ENCODE peak calls at places on chromosomes 3 and 15, in nine cellular contexts. One of them, this sample, is unnamed. For H3K4me1, the result is how much of the 10 kb centered on the place peaks cover.

GRCh38 chr3:46671541-46672348 is 21.7 kb downstream of the ALS2CL start:
- DNase-seq in OCI-LY7: no peak
- DNase-seq in fibroblast of lung: no peak
- DNase-seq in A549: no peak
- DNase-seq in psoas muscle: no peak
- DNase-seq in RWPE2: peak
- DNase-seq in PC-3: no peak
- DNase-seq in stomach: no peak
- DNase-seq in mammary epithelial cell: no peak
- DNase-seq in this sample: peak

GRCh38 chr3:48034000-48034516 is 17.8 kb upstream of the MAP4 start:
- DNase-seq in psoas muscle: no peak
- DNase-seq in stomach: no peak
- DNase-seq in A549: no peak
- DNase-seq in OCI-LY7: no peak
- DNase-seq in fibroblast of lung: peak
- DNase-seq in mammary epithelial cell: peak
- DNase-seq in RWPE2: no peak
- DNase-seq in PC-3: peak
- DNase-seq in this sample: no peak

GRCh38 chr15:92608866-92609700 is 46.5 kb downstream of the FAM174B start:
- DNase-seq in PC-3: no peak
- DNase-seq in psoas muscle: no peak
- DNase-seq in stomach: no peak
- DNase-seq in A549: no peak
- DNase-seq in OCI-LY7: no peak
- DNase-seq in fibroblast of lung: no peak
- DNase-seq in RWPE2: peak
- DNase-seq in mammary epithelial cell: no peak
- DNase-seq in this sample: peak

GRCh38 chr15:29815000-29815704 is 7.1 kb downstream of the TJP1 start:
- DNase-seq in psoas muscle: no peak
- DNase-seq in mammary epithelial cell: peak
- DNase-seq in OCI-LY7: no peak
- DNase-seq in PC-3: peak
- DNase-seq in RWPE2: no peak
- DNase-seq in A549: peak
- DNase-seq in fibroblast of lung: peak
- DNase-seq in stomach: no peak
- DNase-seq in this sample: no peak

GRCh38 chr15:68583936-68584703 is 5.3 kb downstream of the CORO2B start:
- DNase-seq in A549: no peak
- DNase-seq in PC-3: no peak
- DNase-seq in stomach: no peak
- DNase-seq in fibroblast of lung: no peak
- DNase-seq in psoas muscle: no peak
- DNase-seq in OCI-LY7: no peak
- DNase-seq in RWPE2: no peak
- DNase-seq in mammary epithelial cell: no peak
- DNase-seq in this sample: no peak

GRCh38 chr15:63188247-63188936 is 1.0 kb upstream of the RAB8B start:
- DNase-seq in psoas muscle: no peak
- DNase-seq in OCI-LY7: no peak
- DNase-seq in A549: no peak
- DNase-seq in PC-3: no peak
- DNase-seq in RWPE2: no peak
- DNase-seq in mammary epithelial cell: no peak
- DNase-seq in stomach: no peak
- DNase-seq in fibroblast of lung: no peak
- DNase-seq in this sample: no peak

GRCh38 chr3:73029321-73029796 is 32.1 kb upstream of the EBLN2 start:
- DNase-seq in PC-3: peak
- DNase-seq in fibroblast of lung: peak
- DNase-seq in psoas muscle: no peak
- DNase-seq in stomach: no peak
- DNase-seq in mammary epithelial cell: peak
- DNase-seq in RWPE2: no peak
- DNase-seq in A549: peak
- DNase-seq in OCI-LY7: no peak
- DNase-seq in this sample: no peak

GRCh38 chr3:144491333-144491732 is 519.7 kb downstream of the DIPK2A start:
- DNase-seq in RWPE2: no peak
- DNase-seq in fibroblast of lung: no peak
- DNase-seq in stomach: no peak
- DNase-seq in mammary epithelial cell: no peak
- DNase-seq in PC-3: no peak
- DNase-seq in A549: no peak
- DNase-seq in OCI-LY7: no peak
- DNase-seq in psoas muscle: no peak
- DNase-seq in this sample: no peak

GRCh38 chr3:23324745-23325144 is 121.6 kb downstream of the UBE2E2 start:
- DNase-seq in RWPE2: no peak
- DNase-seq in mammary epithelial cell: peak
- DNase-seq in OCI-LY7: peak
- DNase-seq in PC-3: peak
- DNase-seq in psoas muscle: no peak
- DNase-seq in fibroblast of lung: peak
- DNase-seq in A549: no peak
- DNase-seq in stomach: no peak
- DNase-seq in this sample: no peak

GRCh38 chr3:5005367-5005766 is 26.1 kb downstream of the BHLHE40 start:
- DNase-seq in stomach: no peak
- DNase-seq in RWPE2: no peak
- DNase-seq in A549: no peak
- DNase-seq in fibroblast of lung: no peak
- DNase-seq in mammary epithelial cell: no peak
- DNase-seq in PC-3: no peak
- DNase-seq in psoas muscle: no peak
- DNase-seq in OCI-LY7: no peak
- DNase-seq in this sample: no peak

GRCh38 chr15:93235926-93236781 is 147.1 kb upstream of the RGMA start:
- DNase-seq in PC-3: no peak
- DNase-seq in A549: peak
- DNase-seq in OCI-LY7: no peak
- DNase-seq in stomach: peak
- DNase-seq in fibroblast of lung: no peak
- DNase-seq in RWPE2: no peak
- DNase-seq in mammary epithelial cell: no peak
- DNase-seq in psoas muscle: peak
- DNase-seq in this sample: peak

GRCh38 chr3:23468203-23468602 is 265.1 kb downstream of the UBE2E2 start:
- DNase-seq in OCI-LY7: no peak
- DNase-seq in psoas muscle: no peak
- DNase-seq in A549: no peak
- DNase-seq in RWPE2: no peak
- DNase-seq in stomach: no peak
- DNase-seq in PC-3: no peak
- DNase-seq in mammary epithelial cell: no peak
- DNase-seq in fibroblast of lung: no peak
- DNase-seq in this sample: no peak

GRCh38 chr3:117708601-117709000 is 999.0 kb downstream of the TUSC7 start:
- DNase-seq in fibroblast of lung: no peak
- DNase-seq in RWPE2: no peak
- DNase-seq in stomach: no peak
- DNase-seq in psoas muscle: no peak
- DNase-seq in mammary epithelial cell: no peak
- DNase-seq in OCI-LY7: no peak
- DNase-seq in PC-3: peak
- DNase-seq in A549: no peak
- DNase-seq in this sample: no peak

GRCh38 chr3:141248064-141248463 is 16.4 kb downstream of the PXYLP1 start:
- DNase-seq in psoas muscle: no peak
- DNase-seq in OCI-LY7: no peak
- DNase-seq in stomach: no peak
- DNase-seq in fibroblast of lung: no peak
- DNase-seq in A549: no peak
- DNase-seq in PC-3: no peak
- DNase-seq in RWPE2: no peak
- DNase-seq in mammary epithelial cell: no peak
- DNase-seq in this sample: no peak

GRCh38 chr15:73317651-73318462 is 50.9 kb downstream of the HCN4 start:
- DNase-seq in RWPE2: peak
- DNase-seq in mammary epithelial cell: no peak
- DNase-seq in psoas muscle: no peak
- DNase-seq in fibroblast of lung: no peak
- DNase-seq in A549: no peak
- DNase-seq in PC-3: no peak
- DNase-seq in stomach: no peak
- DNase-seq in OCI-LY7: no peak
- DNase-seq in this sample: peak

GRCh38 chr3:151459360-151459759 is 1.5 kb downstream of the IGSF10 start:
- DNase-seq in mammary epithelial cell: no peak
- DNase-seq in RWPE2: no peak
- DNase-seq in stomach: no peak
- DNase-seq in A549: no peak
- DNase-seq in PC-3: no peak
- DNase-seq in psoas muscle: no peak
- DNase-seq in OCI-LY7: no peak
- DNase-seq in fibroblast of lung: no peak
- DNase-seq in this sample: no peak
- H3K27ac ChIP-seq in mammary epithelial cell: no peak
- H3K27ac ChIP-seq in RWPE2: no peak
- H3K27ac ChIP-seq in stomach: no peak
- H3K27ac ChIP-seq in A549: no peak
- H3K27ac ChIP-seq in PC-3: no peak
- H3K27ac ChIP-seq in psoas muscle: no peak
- H3K27ac ChIP-seq in OCI-LY7: no peak
- H3K27ac ChIP-seq in fibroblast of lung: no peak
- H3K27ac ChIP-seq in this sample: peak

GRCh38 chr3:139564290-139564861 is 24.8 kb upstream of the RBP1 start:
- DNase-seq in stomach: no peak
- DNase-seq in fibroblast of lung: peak
- DNase-seq in psoas muscle: no peak
- DNase-seq in A549: no peak
- DNase-seq in OCI-LY7: no peak
- DNase-seq in RWPE2: no peak
- DNase-seq in PC-3: no peak
- DNase-seq in mammary epithelial cell: no peak
- DNase-seq in this sample: no peak
- TF ChIP-seq CTCF in stomach: no peak
- TF ChIP-seq CTCF in fibroblast of lung: no peak
- TF ChIP-seq CTCF in psoas muscle: no peak
- TF ChIP-seq CTCF in A549: no peak
- TF ChIP-seq CTCF in OCI-LY7: peak
- TF ChIP-seq CTCF in RWPE2: peak
- TF ChIP-seq CTCF in PC-3: peak
- TF ChIP-seq CTCF in mammary epithelial cell: peak
- TF ChIP-seq CTCF in this sample: peak

DNA sequence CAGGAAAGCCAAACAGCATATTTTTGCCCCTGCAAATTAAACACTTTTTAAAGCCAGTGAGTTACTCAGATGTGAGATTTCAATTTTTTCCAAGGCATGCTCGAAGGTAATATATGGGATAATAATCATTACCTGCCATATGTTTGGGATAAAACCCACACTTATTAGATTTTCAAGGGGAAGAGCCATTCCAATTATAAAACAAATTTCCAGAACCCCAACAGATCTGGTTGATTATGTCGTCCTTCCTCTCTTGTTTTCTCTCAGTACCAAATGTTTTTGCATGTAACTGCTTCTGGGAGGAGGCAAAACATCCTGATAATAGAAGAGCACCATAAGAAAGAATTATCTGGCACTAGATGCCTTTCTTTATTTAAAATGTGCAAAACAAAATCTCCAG is 115.1 kb downstream of the AKAP13 start:
- DNase-seq in A549: no peak
- DNase-seq in stomach: no peak
- DNase-seq in mammary epithelial cell: no peak
- DNase-seq in OCI-LY7: no peak
- DNase-seq in psoas muscle: no peak
- DNase-seq in PC-3: no peak
- DNase-seq in RWPE2: no peak
- DNase-seq in fibroblast of lung: no peak
- DNase-seq in this sample: no peak
- H3K4me1 ChIP-seq in A549: half or more
- H3K4me1 ChIP-seq in stomach: half or more
- H3K4me1 ChIP-seq in mammary epithelial cell: under half
- H3K4me1 ChIP-seq in OCI-LY7: under half
- H3K4me1 ChIP-seq in psoas muscle: under half
- H3K4me1 ChIP-seq in PC-3: under half
- H3K4me1 ChIP-seq in RWPE2: under half
- H3K4me1 ChIP-seq in fibroblast of lung: under half
- H3K4me1 ChIP-seq in this sample: under half

GRCh38 chr15:66253296-66253642 is 281 bp downstream of the MEGF11 start:
- DNase-seq in psoas muscle: no peak
- DNase-seq in RWPE2: no peak
- DNase-seq in OCI-LY7: no peak
- DNase-seq in fibroblast of lung: no peak
- DNase-seq in mammary epithelial cell: no peak
- DNase-seq in A549: no peak
- DNase-seq in PC-3: no peak
- DNase-seq in stomach: no peak
- DNase-seq in this sample: no peak

GRCh38 chr15:66255293-66255676 is 1.7 kb upstream of the MEGF11 start:
- DNase-seq in psoas muscle: no peak
- DNase-seq in mammary epithelial cell: no peak
- DNase-seq in OCI-LY7: no peak
- DNase-seq in PC-3: no peak
- DNase-seq in A549: no peak
- DNase-seq in stomach: no peak
- DNase-seq in fibroblast of lung: no peak
- DNase-seq in RWPE2: no peak
- DNase-seq in this sample: no peak

GRCh38 chr15:66252411-66253295 is 897 bp downstream of the MEGF11 start:
- DNase-seq in mammary epithelial cell: peak
- DNase-seq in stomach: peak
- DNase-seq in OCI-LY7: peak
- DNase-seq in A549: peak
- DNase-seq in PC-3: peak
- DNase-seq in RWPE2: no peak
- DNase-seq in fibroblast of lung: peak
- DNase-seq in psoas muscle: peak
- DNase-seq in this sample: peak

GRCh38 chr15:66254364-66255292 is 1.1 kb upstream of the MEGF11 start:
- DNase-seq in stomach: no peak
- DNase-seq in psoas muscle: no peak
- DNase-seq in A549: no peak
- DNase-seq in RWPE2: no peak
- DNase-seq in PC-3: no peak
- DNase-seq in mammary epithelial cell: no peak
- DNase-seq in OCI-LY7: no peak
- DNase-seq in fibroblast of lung: no peak
- DNase-seq in this sample: no peak

DNA sequence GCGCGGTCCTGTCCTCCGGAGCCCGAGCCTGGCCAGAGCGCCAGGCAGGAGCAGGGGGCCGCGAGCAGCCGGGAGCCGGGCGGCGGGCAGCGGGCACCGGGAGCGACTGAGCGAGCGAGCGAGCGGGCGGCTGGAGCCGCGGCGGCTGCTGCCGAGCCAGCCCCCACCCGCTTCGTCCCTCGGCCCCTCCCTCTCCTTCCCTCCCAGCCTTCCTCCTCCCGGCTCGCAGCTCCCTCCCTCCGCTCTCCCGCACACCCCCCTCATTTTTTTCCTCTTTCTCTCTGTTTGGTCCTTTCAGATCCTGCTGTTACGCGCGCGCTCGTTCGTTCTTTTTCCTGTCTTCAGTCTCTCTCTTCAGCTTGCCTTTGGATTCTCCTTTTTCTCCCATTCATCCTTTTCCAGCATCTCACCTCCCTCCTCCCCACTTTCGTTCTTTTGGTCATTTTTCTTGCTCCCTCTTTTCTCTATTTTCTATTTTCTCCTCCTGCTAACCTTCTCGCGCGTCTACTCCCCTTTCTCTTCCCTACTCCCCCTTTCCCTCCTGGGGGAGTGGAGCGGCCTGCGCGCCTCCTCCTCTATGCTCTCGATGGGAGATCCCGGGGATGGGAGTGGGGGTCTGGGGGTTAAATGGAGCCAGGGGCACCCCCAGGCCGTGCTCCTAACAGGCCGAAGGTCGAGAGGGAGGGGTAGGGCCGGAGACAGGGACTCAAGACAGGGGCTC is at the start of gene MEGF11:
- DNase-seq in RWPE2: no peak
- DNase-seq in stomach: no peak
- DNase-seq in PC-3: peak
- DNase-seq in fibroblast of lung: peak
- DNase-seq in A549: peak
- DNase-seq in OCI-LY7: no peak
- DNase-seq in mammary epithelial cell: peak
- DNase-seq in psoas muscle: peak
- DNase-seq in this sample: no peak
- H3K27ac ChIP-seq in RWPE2: no peak
- H3K27ac ChIP-seq in stomach: no peak
- H3K27ac ChIP-seq in PC-3: no peak
- H3K27ac ChIP-seq in fibroblast of lung: no peak
- H3K27ac ChIP-seq in A549: peak
- H3K27ac ChIP-seq in OCI-LY7: no peak
- H3K27ac ChIP-seq in mammary epithelial cell: no peak
- H3K27ac ChIP-seq in psoas muscle: no peak
- H3K27ac ChIP-seq in this sample: no peak

This sample was measured in upper lobe of right lung.